ENCODE peak calls at places on chromosomes 13 and 19, in nine cellular contexts. E, T, J, C, O, H, U, Q and N are unnamed samples.

GRCh38 chr13:95038949-95039348 is 262.3 kb downstream of the ABCC4 start:
- DNase-seq in H (no peak), C (no peak), T (no peak), J (no peak), O (no peak), Q (no peak), U (no peak), E (no peak), N (no peak)

GRCh38 chr13:69425235-69425634 is 682.4 kb upstream of the ATXN8OS start:
- DNase-seq in H (no peak), Q (no peak), O (no peak), U (no peak), J (no peak), T (no peak), E (no peak), C (no peak), N (no peak)

GRCh38 chr13:42420304-42420703 is 148.4 kb downstream of the AKAP11 start:
- DNase-seq in C (no peak), H (no peak), E (no peak), O (no peak), J (no peak), U (no peak), Q (no peak), T (no peak), N (no peak)

GRCh38 chr19:2477732-2478191 is 1.8 kb downstream of the GADD45B start:
- DNase-seq in H (no peak), U (no peak), J (no peak), C (no peak), T (peak), O (no peak), Q (no peak), E (no peak), N (no peak)

GRCh38 chr13:103430368-103430767 is 364.2 kb upstream of the SLC10A2 start:
- DNase-seq in O (no peak), E (no peak), Q (no peak), T (no peak), C (no peak), H (no peak), U (no peak), J (no peak), N (peak)

GRCh38 chr19:5672708-5673459 is 7.4 kb downstream of the MICOS13 start:
- DNase-seq in E (no peak), O (no peak), T (no peak), C (no peak), J (no peak), U (no peak), Q (no peak), H (no peak), N (no peak)

GRCh38 chr13:67964091-67964490 is 734.0 kb upstream of the PCDH9 start:
- DNase-seq in U (no peak), T (no peak), C (no peak), J (no peak), H (no peak), E (no peak), O (no peak), Q (no peak), N (no peak)

GRCh38 chr19:48962029-48962848 is 2.9 kb upstream of the FTL start:
- DNase-seq in H (no peak), O (no peak), T (peak), C (peak), U (peak), E (peak), Q (peak), J (no peak), N (no peak)

GRCh38 chr19:47056416-47056815 is 8.0 kb upstream of the TMEM160 start:
- DNase-seq in C (no peak), T (no peak), J (no peak), H (no peak), Q (no peak), E (no peak), U (no peak), O (no peak), N (no peak)

GRCh38 chr13:52162279-52163101 is 3.1 kb upstream of the NEK3 start:
- DNase-seq in H (no peak), C (no peak), Q (no peak), O (no peak), J (no peak), E (no peak), T (no peak), U (no peak), N (no peak)

GRCh38 chr13:102018716-102019115 is 383.1 kb downstream of the FGF14 start:
- DNase-seq in U (no peak), O (no peak), J (no peak), Q (no peak), T (no peak), C (no peak), H (no peak), E (no peak), N (peak)

GRCh38 chr19:4755459-4755858 is 31.8 kb upstream of the DPP9 start:
- DNase-seq in T (no peak), C (no peak), U (no peak), J (no peak), O (no peak), H (no peak), Q (no peak), E (no peak), N (no peak)

GRCh38 chr19:32881766-32882165 is 12.2 kb upstream of the SLC7A9 start:
- DNase-seq in J (no peak), H (no peak), U (no peak), Q (no peak), T (no peak), C (peak), O (peak), E (peak), N (no peak)

GRCh38 chr13:65638572-65639168 is 1591.5 kb downstream of the PCDH9 start:
- DNase-seq in U (no peak), T (no peak), O (no peak), J (no peak), E (no peak), Q (no peak), C (no peak), H (peak), N (no peak)

GRCh38 chr13:59424661-59425060 is 739.1 kb downstream of the DIAPH3 start:
- DNase-seq in Q (no peak), C (no peak), E (no peak), J (no peak), H (no peak), U (no peak), T (no peak), O (no peak), N (no peak)

GRCh38 chr19:39918183-39918651 is 16.2 kb downstream of the FCGBP start:
- DNase-seq in E (peak), Q (no peak), H (no peak), J (no peak), O (no peak), U (no peak), T (peak), C (no peak), N (no peak)

GRCh38 chr19:32404939-32405430 is 585 bp upstream of the DPY19L3 start:
- DNase-seq in J (peak), O (peak), T (peak), C (peak), E (peak), U (peak), H (no peak), Q (peak), N (no peak)

GRCh38 chr13:98826156-98826555 is 73.7 kb upstream of the SLC15A1 start:
- DNase-seq in O (no peak), E (no peak), H (no peak), Q (no peak), J (no peak), C (no peak), T (no peak), U (no peak), N (no peak)

GRCh38 chr19:56538761-56539263 is at the start of gene ZFP28:
- DNase-seq in H (no peak), C (no peak), T (peak), J (no peak), U (no peak), E (peak), O (no peak), Q (peak), N (no peak)

GRCh38 chr19:41221514-41222205 is 2.6 kb downstream of the AXL start:
- DNase-seq in H (no peak), Q (no peak), C (no peak), E (no peak), J (no peak), T (no peak), U (no peak), O (no peak), N (no peak)
- H3K27ac ChIP-seq in H (peak), Q (no peak), C (peak), E (no peak), J (no peak), T (peak), U (no peak), O (peak), N (no peak)

GRCh38 chr19:18273566-18274302 is 518 bp downstream of the IQCN start:
- DNase-seq in Q (no peak), C (no peak), H (no peak), O (no peak), E (no peak), J (no peak), T (no peak), U (no peak), N (no peak)
- H3K27ac ChIP-seq in Q (no peak), C (peak), H (no peak), O (peak), E (no peak), J (no peak), T (peak), U (peak), N (peak)

GRCh38 chr19:19602136-19602712 is 16.3 kb downstream of the PBX4 start:
- DNase-seq in J (peak), E (no peak), C (no peak), U (no peak), O (no peak), H (no peak), Q (no peak), T (no peak), N (no peak)

GRCh38 chr19:19599190-19599535 is 19.3 kb downstream of the PBX4 start:
- DNase-seq in H (no peak), J (no peak), U (no peak), O (no peak), Q (no peak), T (no peak), C (no peak), E (no peak), N (no peak)

GRCh38 chr19:19606021-19606420 is 12.5 kb downstream of the PBX4 start:
- DNase-seq in U (no peak), H (no peak), T (no peak), C (peak), E (no peak), J (peak), Q (no peak), O (no peak), N (peak)

GRCh38 chr19:19600793-19601346 is 17.6 kb downstream of the PBX4 start:
- DNase-seq in O (no peak), T (no peak), J (no peak), U (no peak), C (no peak), H (no peak), Q (no peak), E (no peak), N (no peak)

DNA sequence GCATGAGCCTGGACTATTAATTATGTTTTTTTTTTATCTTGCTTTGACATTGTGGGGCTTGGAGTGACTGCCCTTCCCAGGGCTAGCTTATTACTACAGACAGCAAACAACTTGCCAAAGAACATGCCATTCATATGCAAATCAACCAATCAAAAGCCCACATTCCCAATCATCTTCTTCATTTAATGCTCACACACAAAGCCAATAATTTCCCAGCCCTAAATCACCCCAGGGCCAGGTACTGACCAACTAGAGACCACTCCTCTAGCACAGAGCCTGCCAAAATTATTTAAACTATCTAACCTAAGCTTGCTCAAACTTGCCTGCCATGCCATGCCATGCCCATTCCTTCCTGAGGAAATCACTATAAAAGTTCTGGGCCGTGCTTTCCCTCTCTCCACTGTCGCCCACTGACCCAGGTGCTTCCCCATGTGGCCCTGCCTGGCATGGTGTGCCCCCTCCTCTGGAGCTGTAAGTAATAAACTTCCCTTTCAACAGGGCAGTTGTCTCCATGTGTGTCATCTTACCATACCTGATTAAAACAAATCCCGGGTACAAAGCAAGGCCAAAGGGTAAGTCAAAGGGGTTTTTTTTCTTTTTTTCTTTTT is 15.7 kb downstream of the PBX4 start:
- DNase-seq in Q (no peak), O (no peak), E (no peak), T (no peak), H (no peak), C (no peak), U (no peak), J (no peak), N (no peak)
- H3K27ac ChIP-seq in Q (no peak), O (no peak), E (no peak), T (no peak), H (no peak), C (peak), U (no peak), J (peak), N (peak)

DNA sequence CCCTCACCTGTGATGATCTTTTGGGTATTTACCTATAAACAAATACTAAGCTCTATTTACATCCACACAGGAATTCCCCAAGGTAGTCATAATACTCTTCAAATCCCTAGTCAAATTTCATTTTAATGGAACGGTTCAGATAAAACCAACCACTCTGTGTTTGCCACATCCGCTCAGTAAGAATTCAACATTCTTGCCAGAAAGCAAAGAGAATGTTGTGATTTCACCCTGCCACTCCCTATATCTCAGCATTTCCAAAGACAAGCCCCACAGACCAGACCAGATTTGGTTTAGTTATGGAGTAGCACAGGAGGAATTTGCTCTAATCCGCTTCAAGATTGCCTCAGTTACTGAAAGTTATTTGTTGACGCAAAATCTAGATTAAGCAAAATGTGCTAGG is 105.7 kb upstream of the SERP2 start:
- DNase-seq in Q (no peak), J (no peak), H (peak), O (no peak), E (no peak), U (no peak), T (no peak), C (no peak), N (no peak)
- H3K27ac ChIP-seq in Q (no peak), J (no peak), H (no peak), O (no peak), E (no peak), U (no peak), T (no peak), C (no peak), N (peak)

GRCh38 chr19:52993342-52994178 is 20.2 kb upstream of the ERVV-1 start:
- DNase-seq in T (peak), E (peak), O (peak), H (peak), J (peak), U (peak), Q (peak), C (peak), N (no peak)
- H3K27ac ChIP-seq in T (peak), E (peak), O (peak), H (peak), J (no peak), U (peak), Q (no peak), C (peak), N (peak)